ENCODE peak calls at places on chromosomes 4 and X, in eight cellular contexts. One of them, this sample, is unnamed.

GRCh38 chrX:100410083-100410590 is at the start of gene PCDH19:
- DNase-seq in H9: peak; percentile 86
- DNase-seq in hypothalamus: peak; percentile 46
- DNase-seq in mammary epithelial cell: peak; percentile 50
- DNase-seq in astrocyte of the spinal cord: peak; percentile 43
- DNase-seq in lung microvascular endothelial cell: peak; percentile 28
- DNase-seq in fibroblast of pulmonary artery: peak; percentile 62
- DNase-seq in NAMALWA: no peak
- DNase-seq in this sample: no peak

GRCh38 chr4:138341739-138342415 is 99.7 kb upstream of the SLC7A11 start:
- DNase-seq in H9: no peak
- DNase-seq in hypothalamus: no peak
- DNase-seq in mammary epithelial cell: no peak
- DNase-seq in astrocyte of the spinal cord: no peak
- DNase-seq in lung microvascular endothelial cell: no peak
- DNase-seq in fibroblast of pulmonary artery: no peak
- DNase-seq in NAMALWA: no peak
- DNase-seq in this sample: no peak

GRCh38 chrX:96650023-96650422 is 34.6 kb upstream of the DIAPH2 start:
- DNase-seq in H9: no peak
- DNase-seq in hypothalamus: no peak
- DNase-seq in mammary epithelial cell: no peak
- DNase-seq in astrocyte of the spinal cord: no peak
- DNase-seq in lung microvascular endothelial cell: no peak
- DNase-seq in fibroblast of pulmonary artery: no peak
- DNase-seq in NAMALWA: no peak
- DNase-seq in this sample: no peak

GRCh38 chrX:77814210-77814609 is 28.2 kb upstream of the ATRX start:
- DNase-seq in H9: no peak
- DNase-seq in hypothalamus: no peak
- DNase-seq in mammary epithelial cell: no peak
- DNase-seq in astrocyte of the spinal cord: no peak
- DNase-seq in lung microvascular endothelial cell: no peak
- DNase-seq in fibroblast of pulmonary artery: no peak
- DNase-seq in NAMALWA: no peak
- DNase-seq in this sample: no peak

GRCh38 chr4:182695009-182695408 is 222.2 kb downstream of the DCTD start:
- DNase-seq in H9: no peak
- DNase-seq in hypothalamus: no peak
- DNase-seq in mammary epithelial cell: no peak
- DNase-seq in astrocyte of the spinal cord: no peak
- DNase-seq in lung microvascular endothelial cell: no peak
- DNase-seq in fibroblast of pulmonary artery: no peak
- DNase-seq in NAMALWA: no peak
- DNase-seq in this sample: no peak

GRCh38 chr4:17613761-17614415 is 553 bp upstream of the MED28 start:
- DNase-seq in H9: no peak
- DNase-seq in hypothalamus: no peak
- DNase-seq in mammary epithelial cell: peak; percentile 70
- DNase-seq in astrocyte of the spinal cord: no peak
- DNase-seq in lung microvascular endothelial cell: peak; percentile 7
- DNase-seq in fibroblast of pulmonary artery: peak; percentile 71
- DNase-seq in NAMALWA: no peak
- DNase-seq in this sample: peak; percentile 38

GRCh38 chrX:47179221-47179927 is 14.3 kb upstream of the UBA1 start:
- DNase-seq in H9: no peak
- DNase-seq in hypothalamus: peak; percentile 14
- DNase-seq in mammary epithelial cell: peak; percentile 77
- DNase-seq in astrocyte of the spinal cord: peak; percentile 26
- DNase-seq in lung microvascular endothelial cell: peak; percentile 39
- DNase-seq in fibroblast of pulmonary artery: peak; percentile 35
- DNase-seq in NAMALWA: no peak
- DNase-seq in this sample: no peak

GRCh38 chr4:26372525-26373172 is 51.8 kb downstream of the RBPJ start:
- DNase-seq in H9: no peak
- DNase-seq in hypothalamus: no peak
- DNase-seq in mammary epithelial cell: peak; percentile 48
- DNase-seq in astrocyte of the spinal cord: peak; percentile 84
- DNase-seq in lung microvascular endothelial cell: peak; percentile 72
- DNase-seq in fibroblast of pulmonary artery: peak; percentile 77
- DNase-seq in NAMALWA: peak; percentile 70
- DNase-seq in this sample: no peak

GRCh38 chrX:54076903-54077302 is 32.6 kb upstream of the PHF8 start:
- DNase-seq in H9: no peak
- DNase-seq in hypothalamus: no peak
- DNase-seq in mammary epithelial cell: peak; percentile 73
- DNase-seq in astrocyte of the spinal cord: peak; percentile 9
- DNase-seq in lung microvascular endothelial cell: no peak
- DNase-seq in fibroblast of pulmonary artery: peak; percentile 46
- DNase-seq in NAMALWA: no peak
- DNase-seq in this sample: peak; percentile 74

GRCh38 chr4:91611786-91612185 is 692.0 kb upstream of the GRID2 start:
- DNase-seq in H9: no peak
- DNase-seq in hypothalamus: no peak
- DNase-seq in mammary epithelial cell: no peak
- DNase-seq in astrocyte of the spinal cord: no peak
- DNase-seq in lung microvascular endothelial cell: no peak
- DNase-seq in fibroblast of pulmonary artery: no peak
- DNase-seq in NAMALWA: no peak
- DNase-seq in this sample: no peak

GRCh38 chr4:105472871-105473339 is 957 bp downstream of the PPA2 start:
- DNase-seq in H9: no peak
- DNase-seq in hypothalamus: no peak
- DNase-seq in mammary epithelial cell: no peak
- DNase-seq in astrocyte of the spinal cord: no peak
- DNase-seq in lung microvascular endothelial cell: peak; percentile 42
- DNase-seq in fibroblast of pulmonary artery: no peak
- DNase-seq in NAMALWA: no peak
- DNase-seq in this sample: no peak

GRCh38 chrX:122188751-122189150 is 995.3 kb upstream of the GRIA3 start:
- DNase-seq in H9: no peak
- DNase-seq in hypothalamus: no peak
- DNase-seq in mammary epithelial cell: peak; percentile 39
- DNase-seq in astrocyte of the spinal cord: no peak
- DNase-seq in lung microvascular endothelial cell: no peak
- DNase-seq in fibroblast of pulmonary artery: peak; percentile 1
- DNase-seq in NAMALWA: no peak
- DNase-seq in this sample: no peak

GRCh38 chr4:172818901-172819300 is 349.7 kb upstream of the GALNT7 start:
- DNase-seq in H9: no peak
- DNase-seq in hypothalamus: no peak
- DNase-seq in mammary epithelial cell: no peak
- DNase-seq in astrocyte of the spinal cord: no peak
- DNase-seq in lung microvascular endothelial cell: no peak
- DNase-seq in fibroblast of pulmonary artery: no peak
- DNase-seq in NAMALWA: no peak
- DNase-seq in this sample: no peak

GRCh38 chr4:99655315-99656081 is 2.1 kb downstream of the C4orf54 start:
- DNase-seq in H9: no peak
- DNase-seq in hypothalamus: no peak
- DNase-seq in mammary epithelial cell: peak; percentile 93
- DNase-seq in astrocyte of the spinal cord: peak; percentile 77
- DNase-seq in lung microvascular endothelial cell: peak; percentile 15
- DNase-seq in fibroblast of pulmonary artery: peak; percentile 18
- DNase-seq in NAMALWA: no peak
- DNase-seq in this sample: peak; percentile 59

GRCh38 chrX:39816871-39817731 is 280.7 kb downstream of the BCOR start:
- DNase-seq in H9: peak; percentile 93
- DNase-seq in hypothalamus: no peak
- DNase-seq in mammary epithelial cell: no peak
- DNase-seq in astrocyte of the spinal cord: peak; percentile 38
- DNase-seq in lung microvascular endothelial cell: no peak
- DNase-seq in fibroblast of pulmonary artery: peak; percentile 49
- DNase-seq in NAMALWA: no peak
- DNase-seq in this sample: no peak

GRCh38 chrX:153884136-153885076 is 1.6 kb downstream of the L1CAM start:
- DNase-seq in H9: no peak
- DNase-seq in hypothalamus: no peak
- DNase-seq in mammary epithelial cell: peak; percentile 31
- DNase-seq in astrocyte of the spinal cord: no peak
- DNase-seq in lung microvascular endothelial cell: no peak
- DNase-seq in fibroblast of pulmonary artery: no peak
- DNase-seq in NAMALWA: no peak
- DNase-seq in this sample: peak; percentile 42

GRCh38 chr4:82275431-82276423 is 98.1 kb downstream of the HNRNPD start:
- DNase-seq in H9: peak; percentile 58
- DNase-seq in hypothalamus: no peak
- DNase-seq in mammary epithelial cell: peak; percentile 63
- DNase-seq in astrocyte of the spinal cord: no peak
- DNase-seq in lung microvascular endothelial cell: no peak
- DNase-seq in fibroblast of pulmonary artery: no peak
- DNase-seq in NAMALWA: peak; percentile 46
- DNase-seq in this sample: no peak

GRCh38 chrX:3268804-3269203 is 77.6 kb downstream of the MXRA5 start:
- DNase-seq in H9: no peak
- DNase-seq in hypothalamus: no peak
- DNase-seq in mammary epithelial cell: peak; percentile 52
- DNase-seq in astrocyte of the spinal cord: no peak
- DNase-seq in lung microvascular endothelial cell: no peak
- DNase-seq in fibroblast of pulmonary artery: no peak
- DNase-seq in NAMALWA: no peak
- DNase-seq in this sample: peak; percentile 2

GRCh38 chr4:55355555-55355954 is 9.5 kb downstream of the SRD5A3 start:
- DNase-seq in H9: no peak
- DNase-seq in hypothalamus: no peak
- DNase-seq in mammary epithelial cell: peak; percentile 41
- DNase-seq in astrocyte of the spinal cord: no peak
- DNase-seq in lung microvascular endothelial cell: no peak
- DNase-seq in fibroblast of pulmonary artery: no peak
- DNase-seq in NAMALWA: no peak
- DNase-seq in this sample: no peak

GRCh38 chr4:44120646-44121045 is 328.0 kb downstream of the KCTD8 start:
- DNase-seq in H9: no peak
- DNase-seq in hypothalamus: no peak
- DNase-seq in mammary epithelial cell: no peak
- DNase-seq in astrocyte of the spinal cord: no peak
- DNase-seq in lung microvascular endothelial cell: peak; percentile 80
- DNase-seq in fibroblast of pulmonary artery: no peak
- DNase-seq in NAMALWA: no peak
- DNase-seq in this sample: no peak

GRCh38 chr4:72951628-72952027 is 117.9 kb downstream of the COX18 start:
- DNase-seq in H9: no peak
- DNase-seq in hypothalamus: no peak
- DNase-seq in mammary epithelial cell: peak; percentile 75
- DNase-seq in astrocyte of the spinal cord: peak; percentile 27
- DNase-seq in lung microvascular endothelial cell: no peak
- DNase-seq in fibroblast of pulmonary artery: no peak
- DNase-seq in NAMALWA: no peak
- DNase-seq in this sample: peak; percentile 82

GRCh38 chr4:39521253-39521908 is 5.9 kb downstream of the UGDH start:
- DNase-seq in H9: no peak
- DNase-seq in hypothalamus: no peak
- DNase-seq in mammary epithelial cell: no peak
- DNase-seq in astrocyte of the spinal cord: peak; percentile 81
- DNase-seq in lung microvascular endothelial cell: peak; percentile 23
- DNase-seq in fibroblast of pulmonary artery: peak; percentile 55
- DNase-seq in NAMALWA: no peak
- DNase-seq in this sample: no peak

GRCh38 chr4:36349904-36350554 is 68.6 kb downstream of the DTHD1 start:
- DNase-seq in H9: no peak
- DNase-seq in hypothalamus: no peak
- DNase-seq in mammary epithelial cell: no peak
- DNase-seq in astrocyte of the spinal cord: peak; percentile 1
- DNase-seq in lung microvascular endothelial cell: no peak
- DNase-seq in fibroblast of pulmonary artery: no peak
- DNase-seq in NAMALWA: no peak
- DNase-seq in this sample: peak; percentile 35

GRCh38 chr4:537436-538264 is 38.4 kb downstream of the TMEM271 start:
- DNase-seq in H9: no peak
- DNase-seq in hypothalamus: no peak
- DNase-seq in mammary epithelial cell: no peak
- DNase-seq in astrocyte of the spinal cord: no peak
- DNase-seq in lung microvascular endothelial cell: no peak
- DNase-seq in fibroblast of pulmonary artery: no peak
- DNase-seq in NAMALWA: no peak
- DNase-seq in this sample: no peak

GRCh38 chr4:72689929-72690328 is 120.9 kb upstream of the ADAMTS3 start:
- DNase-seq in H9: no peak
- DNase-seq in hypothalamus: no peak
- DNase-seq in mammary epithelial cell: no peak
- DNase-seq in astrocyte of the spinal cord: no peak
- DNase-seq in lung microvascular endothelial cell: no peak
- DNase-seq in fibroblast of pulmonary artery: no peak
- DNase-seq in NAMALWA: no peak
- DNase-seq in this sample: no peak

GRCh38 chr4:38572798-38573197 is 91.2 kb upstream of the KLF3 start:
- DNase-seq in H9: no peak
- DNase-seq in hypothalamus: no peak
- DNase-seq in mammary epithelial cell: no peak
- DNase-seq in astrocyte of the spinal cord: no peak
- DNase-seq in lung microvascular endothelial cell: no peak
- DNase-seq in fibroblast of pulmonary artery: no peak
- DNase-seq in NAMALWA: no peak
- DNase-seq in this sample: no peak

GRCh38 chrX:46325312-46325877 is 219.8 kb downstream of the ZNF674 start:
- DNase-seq in H9: peak; percentile 53
- DNase-seq in hypothalamus: no peak
- DNase-seq in mammary epithelial cell: peak; percentile 92
- DNase-seq in astrocyte of the spinal cord: peak; percentile 77
- DNase-seq in lung microvascular endothelial cell: peak; percentile 35
- DNase-seq in fibroblast of pulmonary artery: peak; percentile 58
- DNase-seq in NAMALWA: no peak
- DNase-seq in this sample: peak; percentile 89

GRCh38 chr4:6192245-6192644 is 8.1 kb downstream of the JAKMIP1 start:
- DNase-seq in H9: no peak
- DNase-seq in hypothalamus: no peak
- DNase-seq in mammary epithelial cell: no peak
- DNase-seq in astrocyte of the spinal cord: no peak
- DNase-seq in lung microvascular endothelial cell: peak; percentile 60
- DNase-seq in fibroblast of pulmonary artery: no peak
- DNase-seq in NAMALWA: no peak
- DNase-seq in this sample: no peak

GRCh38 chr4:102344520-102344954 is 745 bp downstream of the SLC39A8 start:
- DNase-seq in H9: peak; percentile 61
- DNase-seq in hypothalamus: peak; percentile 27
- DNase-seq in mammary epithelial cell: peak; percentile 73
- DNase-seq in astrocyte of the spinal cord: peak; percentile 51
- DNase-seq in lung microvascular endothelial cell: peak; percentile 39
- DNase-seq in fibroblast of pulmonary artery: peak; percentile 55
- DNase-seq in NAMALWA: peak; percentile 84
- DNase-seq in this sample: peak; percentile 49

GRCh38 chr4:87506974-87507701 is 22.0 kb downstream of the SPARCL1 start:
- DNase-seq in H9: no peak
- DNase-seq in hypothalamus: no peak
- DNase-seq in mammary epithelial cell: peak; percentile 83
- DNase-seq in astrocyte of the spinal cord: peak; percentile 84
- DNase-seq in lung microvascular endothelial cell: peak; percentile 65
- DNase-seq in fibroblast of pulmonary artery: peak; percentile 86
- DNase-seq in NAMALWA: no peak
- DNase-seq in this sample: peak; percentile 36

GRCh38 chrX:139930923-139931645 is 1.8 kb downstream of the ATP11C start:
- DNase-seq in H9: no peak
- DNase-seq in hypothalamus: peak; percentile 1
- DNase-seq in mammary epithelial cell: peak; percentile 23
- DNase-seq in astrocyte of the spinal cord: no peak
- DNase-seq in lung microvascular endothelial cell: peak; percentile 28
- DNase-seq in fibroblast of pulmonary artery: peak; percentile 8
- DNase-seq in NAMALWA: peak; percentile 46
- DNase-seq in this sample: no peak

GRCh38 chrX:53262189-53262917 is 19.0 kb downstream of the IQSEC2 start:
- DNase-seq in H9: no peak
- DNase-seq in hypothalamus: no peak
- DNase-seq in mammary epithelial cell: no peak
- DNase-seq in astrocyte of the spinal cord: no peak
- DNase-seq in lung microvascular endothelial cell: no peak
- DNase-seq in fibroblast of pulmonary artery: no peak
- DNase-seq in NAMALWA: no peak
- DNase-seq in this sample: no peak

GRCh38 chr4:157912212-157912611 is 260.6 kb downstream of the GASK1B start:
- DNase-seq in H9: no peak
- DNase-seq in hypothalamus: no peak
- DNase-seq in mammary epithelial cell: no peak
- DNase-seq in astrocyte of the spinal cord: no peak
- DNase-seq in lung microvascular endothelial cell: no peak
- DNase-seq in fibroblast of pulmonary artery: no peak
- DNase-seq in NAMALWA: no peak
- DNase-seq in this sample: no peak

This sample was measured in NCI-H226.